ENCODE peak calls at places on chromosomes 16 and 17, in seven cellular contexts. E, H, Y, K, L, S and N are unnamed samples.

GRCh38 chr17:81184596-81184995 is 18.6 kb upstream of the AATK start:
- DNase-seq in E (no peak), H (no peak), Y (no peak), K (no peak), L (no peak), S (no peak), N (no peak)

GRCh38 chr16:50498756-50499155 is 49.4 kb upstream of the NKD1 start:
- DNase-seq in E (no peak), H (no peak), Y (no peak), K (no peak), L (no peak), S (no peak), N (no peak)

GRCh38 chr17:75073618-75074047 is 14.1 kb upstream of the SLC16A5 start:
- DNase-seq in E (no peak), H (no peak), Y (no peak), K (no peak), L (no peak), S (no peak), N (no peak)

GRCh38 chr17:76576189-76576588 is 9.5 kb downstream of the ST6GALNAC2 start:
- DNase-seq in E (no peak), H (no peak), Y (no peak), K (no peak), L (no peak), S (no peak), N (no peak)

GRCh38 chr17:52064791-52065211 is 93.7 kb downstream of the CA10 start:
- DNase-seq in E (no peak), H (no peak), Y (no peak), K (no peak), L (no peak), S (no peak), N (no peak)

GRCh38 chr17:51355314-51356083 is 95.2 kb downstream of the UTP18 start:
- DNase-seq in E (no peak), H (no peak), Y (no peak), K (peak), L (no peak), S (no peak), N (no peak)

GRCh38 chr17:27452828-27453227 is 3.4 kb upstream of the KSR1 start:
- DNase-seq in E (no peak), H (no peak), Y (no peak), K (no peak), L (no peak), S (no peak), N (no peak)

GRCh38 chr17:27206447-27206846 is 87.5 kb upstream of the WSB1 start:
- DNase-seq in E (peak), H (no peak), Y (no peak), K (no peak), L (no peak), S (no peak), N (no peak)

GRCh38 chr17:74344658-74345057 is 17.0 kb downstream of the BTBD17 start:
- DNase-seq in E (no peak), H (no peak), Y (no peak), K (no peak), L (no peak), S (no peak), N (no peak)

GRCh38 chr17:57493171-57493570 is 236.8 kb downstream of the MSI2 start:
- DNase-seq in E (no peak), H (no peak), Y (no peak), K (no peak), L (no peak), S (no peak), N (no peak)

GRCh38 chr17:47323382-47324223 is at the start of gene EFCAB13:
- DNase-seq in E (peak), H (peak), Y (peak), K (peak), L (peak), S (peak), N (peak)

GRCh38 chr17:49015179-49015923 is 18.2 kb downstream of the IGF2BP1 start:
- DNase-seq in E (no peak), H (no peak), Y (no peak), K (no peak), L (no peak), S (no peak), N (no peak)

GRCh38 chr17:15409721-15410247 is 57.6 kb downstream of the CDRT4 start:
- DNase-seq in E (no peak), H (no peak), Y (peak), K (no peak), L (no peak), S (no peak), N (no peak)

GRCh38 chr16:1781758-1782407 is 488 bp downstream of the SPSB3 start:
- DNase-seq in E (no peak), H (no peak), Y (no peak), K (no peak), L (no peak), S (no peak), N (no peak)

GRCh38 chr16:48542020-48542473 is 67.9 kb downstream of the N4BP1 start:
- DNase-seq in E (peak), H (peak), Y (peak), K (peak), L (peak), S (no peak), N (no peak)

GRCh38 chr16:30004811-30005242 is 6.0 kb downstream of the DOC2A start:
- DNase-seq in E (no peak), H (no peak), Y (no peak), K (no peak), L (peak), S (no peak), N (peak)

GRCh38 chr16:51290886-51291285 is 139.8 kb upstream of the SALL1 start:
- DNase-seq in E (no peak), H (no peak), Y (no peak), K (no peak), L (no peak), S (no peak), N (no peak)

GRCh38 chr16:78676351-78676750 is 576.9 kb downstream of the WWOX start:
- DNase-seq in E (no peak), H (no peak), Y (no peak), K (no peak), L (no peak), S (no peak), N (no peak)

GRCh38 chr16:84179612-84180320 is 7.1 kb downstream of the TAF1C start:
- DNase-seq in E (no peak), H (no peak), Y (no peak), K (no peak), L (no peak), S (no peak), N (no peak)

GRCh38 chr16:58506241-58507194 is 6.6 kb downstream of the NDRG4 start:
- DNase-seq in E (no peak), H (no peak), Y (no peak), K (no peak), L (no peak), S (no peak), N (peak)